ENCODE peak calls at places on chromosome 3, in five cellular contexts. W is HAP-1; Z is esophagus squamous epithelium; Q is osteoblast; A is CD8-positive, alpha-beta memory T cell. E is an unnamed sample.
A peak's percentile ranks its signal among the peaks of the same experiment; 100 is the strongest.

GRCh38 chr3:65439641-65440040 is 599.1 kb downstream of the MAGI1 start:
- DNase-seq in W (peak; percentile 73), Z (no peak), Q (no peak), A (no peak), E (no peak)

GRCh38 chr3:36540898-36541518 is 160.7 kb downstream of the STAC start:
- DNase-seq in W (peak; percentile 48), Z (no peak), Q (no peak), A (no peak), E (no peak)

GRCh38 chr3:3170998-3171397 is 8.5 kb downstream of the CRBN start:
- DNase-seq in W (no peak), Z (no peak), Q (no peak), A (no peak), E (no peak)

GRCh38 chr3:73024836-73025235 is 28.2 kb downstream of the PPP4R2 start:
- DNase-seq in W (no peak), Z (no peak), Q (no peak), A (no peak), E (no peak)

GRCh38 chr3:99504258-99504657 is 134.1 kb upstream of the COL8A1 start:
- DNase-seq in W (no peak), Z (no peak), Q (no peak), A (no peak), E (no peak)

GRCh38 chr3:151816091-151816604 is 2.2 kb downstream of the AADAC start:
- DNase-seq in W (no peak), Z (no peak), Q (peak; percentile 38), A (no peak), E (no peak)

GRCh38 chr3:15726881-15727280 is 70.9 kb downstream of the ANKRD28 start:
- DNase-seq in W (no peak), Z (no peak), Q (no peak), A (no peak), E (no peak)

GRCh38 chr3:169344465-169344864 is 319.0 kb downstream of the MECOM start:
- DNase-seq in W (no peak), Z (no peak), Q (peak; percentile 10), A (no peak), E (no peak)

GRCh38 chr3:53155763-53156162 is 5.2 kb upstream of the PRKCD start:
- DNase-seq in W (no peak), Z (no peak), Q (peak; percentile 81), A (no peak), E (no peak)

GRCh38 chr3:87580782-87581181 is 304.4 kb upstream of the POU1F1 start:
- DNase-seq in W (no peak), Z (no peak), Q (no peak), A (no peak), E (no peak)
- H3K27me3 ChIP-seq in W (no peaks in the 10 kb centered on the region), Z (no peaks in the 10 kb centered on the region), Q (no peaks in the 10 kb centered on the region), A (no peaks in the 10 kb centered on the region), E (no peaks in the 10 kb centered on the region)

GRCh38 chr3:159839561-159840379 is 148.9 kb upstream of the IL12A start:
- DNase-seq in W (peak; percentile 61), Z (no peak), Q (no peak), A (no peak), E (no peak)

GRCh38 chr3:159844383-159844730 is 144.3 kb upstream of the IL12A start:
- DNase-seq in W (no peak), Z (no peak), Q (no peak), A (no peak), E (no peak)

GRCh38 chr3:159840900-159841299 is 147.7 kb upstream of the IL12A start:
- DNase-seq in W (no peak), Z (no peak), Q (no peak), A (no peak), E (no peak)

GRCh38 chr3:159838936-159839335 is 149.7 kb upstream of the IL12A start:
- DNase-seq in W (no peak), Z (no peak), Q (no peak), A (no peak), E (no peak)

GRCh38 chr3:159841766-159842165 is 146.9 kb upstream of the IL12A start:
- DNase-seq in W (no peak), Z (no peak), Q (no peak), A (no peak), E (no peak)
- H3K4me1 ChIP-seq in W (peaks cover 39% of the 10 kb centered on the region), Z (peaks cover 16% of the 10 kb centered on the region), Q (peaks cover 29% of the 10 kb centered on the region), A (no peaks in the 10 kb centered on the region), E (peaks cover 10% of the 10 kb centered on the region)

DNA sequence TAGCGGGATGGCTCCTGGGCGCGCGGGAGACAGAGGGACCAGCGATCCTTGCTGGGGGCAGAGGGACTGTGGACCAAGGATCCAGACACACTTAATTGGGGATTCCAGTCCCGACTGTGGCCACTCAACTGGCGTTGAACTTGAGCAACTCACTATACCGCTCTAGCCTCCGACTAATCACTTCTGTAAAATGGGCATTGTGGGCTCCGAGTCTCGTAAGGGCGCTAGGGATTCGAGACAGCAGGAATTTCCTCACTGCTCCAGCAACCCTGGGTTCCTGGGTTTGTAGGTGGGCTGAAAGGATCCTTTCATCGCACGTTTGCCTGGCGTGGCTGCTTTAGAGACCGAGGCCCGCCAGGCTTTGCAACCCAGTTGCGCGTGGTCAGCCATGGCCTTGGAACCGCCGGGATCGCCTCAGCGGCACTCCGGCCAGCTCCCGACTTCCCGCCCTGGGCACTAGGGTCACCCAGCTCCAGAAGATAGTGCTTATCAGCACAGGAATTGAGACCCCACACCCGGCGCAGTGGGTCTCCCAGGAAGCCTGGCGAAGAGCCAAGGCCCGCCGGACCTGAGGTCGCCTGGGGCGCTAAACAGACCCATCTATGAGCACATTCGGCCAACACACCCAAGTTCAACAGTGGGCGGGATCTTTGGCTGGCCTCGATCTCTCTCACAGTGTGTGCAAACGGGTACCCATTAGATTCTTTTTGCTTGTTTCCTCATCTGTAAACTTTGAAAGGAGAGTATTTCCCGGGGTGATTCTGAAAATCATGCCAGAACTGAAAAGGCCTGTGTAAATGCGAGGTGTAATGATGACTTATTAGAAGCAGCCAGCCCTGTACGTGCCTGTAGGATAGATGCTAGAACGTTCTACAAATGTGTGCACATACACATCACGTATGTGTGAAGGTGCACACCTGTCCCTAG is 9.9 kb downstream of the FOXL2 start:
- DNase-seq in W (no peak), Z (no peak), Q (peak; percentile 77), A (no peak), E (no peak)
- H3K27me3 ChIP-seq in W (no peaks in the 10 kb centered on the region), Z (peaks cover 85% of the 10 kb centered on the region), Q (peaks cover 68% of the 10 kb centered on the region), A (peaks cover 62% of the 10 kb centered on the region), E (no peaks in the 10 kb centered on the region)

GRCh38 chr3:60269377-60269776 is 981.9 kb downstream of the FHIT start:
- DNase-seq in W (no peak), Z (no peak), Q (peak; percentile 10), A (no peak), E (no peak)
- H3K4me1 ChIP-seq in W (no peaks in the 10 kb centered on the region), Z (no peaks in the 10 kb centered on the region), Q (no peaks in the 10 kb centered on the region), A (no peaks in the 10 kb centered on the region), E (no peaks in the 10 kb centered on the region)

GRCh38 chr3:156297582-156297981 is 177.2 kb downstream of the KCNAB1 start:
- DNase-seq in W (no peak), Z (no peak), Q (no peak), A (no peak), E (no peak)
- H3K27me3 ChIP-seq in W (peaks cover 6% of the 10 kb centered on the region), Z (peaks cover 14% of the 10 kb centered on the region), Q (peaks cover 4% of the 10 kb centered on the region), A (no peaks in the 10 kb centered on the region), E (no peaks in the 10 kb centered on the region)

DNA sequence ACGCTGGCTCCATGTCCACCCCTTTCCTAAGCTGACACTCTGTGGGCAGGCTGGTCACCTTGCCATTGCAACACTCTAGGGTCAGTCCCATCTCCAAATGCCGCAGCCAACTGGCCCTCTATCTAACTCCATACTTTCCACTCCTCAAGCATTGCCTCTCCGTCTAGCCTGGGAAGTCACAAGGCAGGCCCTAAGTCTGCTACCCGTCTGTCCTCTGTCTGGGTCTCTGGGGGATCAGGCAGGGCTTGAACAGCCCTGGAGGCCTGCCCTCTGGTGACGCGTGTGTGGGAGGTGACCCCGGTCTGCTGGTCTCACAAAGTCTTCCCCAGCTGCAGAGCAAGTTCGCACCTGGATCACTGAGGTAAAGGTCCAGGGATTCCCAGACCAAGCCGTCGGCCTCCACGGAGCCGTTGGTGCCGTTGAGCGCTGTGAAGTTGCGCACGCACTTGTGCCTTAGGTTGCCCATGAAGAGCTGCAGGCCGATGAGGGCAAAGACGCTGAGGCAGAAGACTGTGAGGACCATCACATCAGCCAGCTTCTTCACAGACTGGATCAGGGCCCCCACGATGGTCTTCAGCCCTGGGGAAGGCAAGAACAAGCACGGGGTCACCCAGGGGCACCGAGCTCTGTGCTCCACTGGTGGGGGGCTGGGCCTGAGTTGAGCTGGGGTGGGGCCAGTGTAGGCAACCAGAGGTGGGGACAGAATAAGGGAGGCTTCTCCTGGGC is 39.9 kb downstream of the SCN5A start:
- DNase-seq in W (no peak), Z (no peak), Q (peak; percentile 54), A (no peak), E (no peak)
- H3K4me1 ChIP-seq in W (no peaks in the 10 kb centered on the region), Z (no peaks in the 10 kb centered on the region), Q (no peaks in the 10 kb centered on the region), A (no peaks in the 10 kb centered on the region), E (no peaks in the 10 kb centered on the region)

GRCh38 chr3:181880339-181880738 is 168.6 kb downstream of the SOX2 start:
- DNase-seq in W (peak; percentile 10), Z (no peak), Q (no peak), A (no peak), E (no peak)

GRCh38 chr3:181886676-181887075 is 175.0 kb downstream of the SOX2 start:
- DNase-seq in W (no peak), Z (no peak), Q (no peak), A (no peak), E (no peak)

GRCh38 chr3:181887685-181888084 is 176.0 kb downstream of the SOX2 start:
- DNase-seq in W (no peak), Z (no peak), Q (no peak), A (no peak), E (no peak)

GRCh38 chr3:181888234-181888633 is 176.5 kb downstream of the SOX2 start:
- DNase-seq in W (no peak), Z (no peak), Q (no peak), A (no peak), E (no peak)

DNA sequence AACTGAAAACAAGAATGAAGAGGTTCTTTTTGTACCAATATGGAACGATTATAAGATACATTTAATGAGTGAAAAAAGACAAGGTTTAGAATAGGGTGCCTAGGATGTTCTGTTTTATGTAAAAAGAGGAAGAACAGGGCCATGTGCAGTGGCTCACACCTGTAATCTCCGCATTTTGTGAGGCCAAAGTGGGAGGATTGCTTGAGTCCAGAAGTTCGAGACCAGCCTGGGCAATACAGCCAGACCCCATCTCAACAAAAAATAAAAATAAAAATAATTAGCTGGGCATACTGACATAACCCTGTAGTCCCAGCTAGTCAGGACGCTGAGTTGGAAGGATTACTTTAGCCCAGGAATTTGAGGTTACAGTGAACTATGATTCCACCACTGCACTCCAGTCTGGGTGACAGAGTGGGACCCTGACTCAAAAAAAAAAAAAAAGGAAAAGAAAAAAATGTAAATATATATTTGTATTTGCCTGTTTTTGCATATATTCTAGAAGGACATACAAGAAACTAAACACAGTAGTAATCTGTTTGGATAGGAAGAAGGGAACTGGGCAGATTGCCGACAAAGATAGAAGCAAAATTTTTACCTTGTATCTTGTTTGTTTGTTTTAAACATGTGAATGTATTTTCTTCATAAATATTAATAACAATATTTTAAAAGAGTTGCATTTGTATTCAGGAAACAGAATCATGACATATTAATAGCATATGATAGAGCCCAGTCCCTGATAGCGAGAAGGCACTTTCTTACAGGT is 174.3 kb downstream of the SOX2 start:
- DNase-seq in W (no peak), Z (no peak), Q (no peak), A (no peak), E (no peak)
- H3K27me3 ChIP-seq in W (no peaks in the 10 kb centered on the region), Z (no peaks in the 10 kb centered on the region), Q (no peaks in the 10 kb centered on the region), A (no peaks in the 10 kb centered on the region), E (no peaks in the 10 kb centered on the region)

E was measured in vagina.